ENCODE peak calls at places on chromosome 18, in ten cellular contexts. One of them, this sample, is unnamed.
A peak's percentile ranks its signal among the peaks of the same experiment; 100 is the strongest.

GRCh38 chr18:54206447-54206846 is 18.0 kb downstream of the MBD2 start:
- DNase-seq in astrocyte of the spinal cord: no peak
- DNase-seq in SK-N-SH: no peak
- DNase-seq in AG10803: no peak
- DNase-seq in CD8-positive, alpha-beta T cell: no peak
- DNase-seq in IMR-90: no peak
- DNase-seq in WTC11: no peak
- DNase-seq in bronchial epithelial cell: no peak
- DNase-seq in left ventricle myocardium inferior: no peak
- DNase-seq in thoracic aorta: no peak
- DNase-seq in this sample: no peak

GRCh38 chr18:30562231-30562630 is 480.3 kb downstream of the DSC3 start:
- DNase-seq in astrocyte of the spinal cord: no peak
- DNase-seq in SK-N-SH: no peak
- DNase-seq in AG10803: no peak
- DNase-seq in CD8-positive, alpha-beta T cell: no peak
- DNase-seq in IMR-90: no peak
- DNase-seq in WTC11: no peak
- DNase-seq in bronchial epithelial cell: no peak
- DNase-seq in left ventricle myocardium inferior: no peak
- DNase-seq in thoracic aorta: no peak
- DNase-seq in this sample: no peak

GRCh38 chr18:7202119-7202680 is 28.7 kb upstream of the LRRC30 start:
- DNase-seq in astrocyte of the spinal cord: no peak
- DNase-seq in SK-N-SH: peak; percentile 40
- DNase-seq in AG10803: no peak
- DNase-seq in CD8-positive, alpha-beta T cell: no peak
- DNase-seq in IMR-90: no peak
- DNase-seq in WTC11: no peak
- DNase-seq in bronchial epithelial cell: no peak
- DNase-seq in left ventricle myocardium inferior: no peak
- DNase-seq in thoracic aorta: no peak
- DNase-seq in this sample: no peak

GRCh38 chr18:25010623-25011374 is 341.2 kb downstream of the ZNF521 start:
- DNase-seq in astrocyte of the spinal cord: no peak
- DNase-seq in SK-N-SH: no peak
- DNase-seq in AG10803: no peak
- DNase-seq in CD8-positive, alpha-beta T cell: no peak
- DNase-seq in IMR-90: no peak
- DNase-seq in WTC11: no peak
- DNase-seq in bronchial epithelial cell: no peak
- DNase-seq in left ventricle myocardium inferior: no peak
- DNase-seq in thoracic aorta: no peak
- DNase-seq in this sample: no peak

GRCh38 chr18:77113361-77114069 is 19.1 kb downstream of the MBP start:
- DNase-seq in astrocyte of the spinal cord: no peak
- DNase-seq in SK-N-SH: no peak
- DNase-seq in AG10803: no peak
- DNase-seq in CD8-positive, alpha-beta T cell: no peak
- DNase-seq in IMR-90: no peak
- DNase-seq in WTC11: no peak
- DNase-seq in bronchial epithelial cell: no peak
- DNase-seq in left ventricle myocardium inferior: no peak
- DNase-seq in thoracic aorta: no peak
- DNase-seq in this sample: no peak

GRCh38 chr18:11324510-11324909 is 175.1 kb upstream of the PIEZO2 start:
- DNase-seq in astrocyte of the spinal cord: peak; percentile 35
- DNase-seq in SK-N-SH: no peak
- DNase-seq in AG10803: no peak
- DNase-seq in CD8-positive, alpha-beta T cell: no peak
- DNase-seq in IMR-90: peak; percentile 22
- DNase-seq in WTC11: no peak
- DNase-seq in bronchial epithelial cell: no peak
- DNase-seq in left ventricle myocardium inferior: no peak
- DNase-seq in thoracic aorta: no peak
- DNase-seq in this sample: no peak

GRCh38 chr18:55588001-55588875 is at the start of gene TCF4:
- DNase-seq in astrocyte of the spinal cord: peak; percentile 64
- DNase-seq in SK-N-SH: peak; percentile 80
- DNase-seq in AG10803: peak; percentile 59
- DNase-seq in CD8-positive, alpha-beta T cell: no peak
- DNase-seq in IMR-90: peak; percentile 52
- DNase-seq in WTC11: peak; percentile 67
- DNase-seq in bronchial epithelial cell: peak; percentile 23
- DNase-seq in left ventricle myocardium inferior: peak; percentile 69
- DNase-seq in thoracic aorta: no peak
- DNase-seq in this sample: peak; percentile 79

GRCh38 chr18:79608069-79608468 is 71.5 kb upstream of the CTDP1 start:
- DNase-seq in astrocyte of the spinal cord: no peak
- DNase-seq in SK-N-SH: no peak
- DNase-seq in AG10803: no peak
- DNase-seq in CD8-positive, alpha-beta T cell: no peak
- DNase-seq in IMR-90: no peak
- DNase-seq in WTC11: no peak
- DNase-seq in bronchial epithelial cell: no peak
- DNase-seq in left ventricle myocardium inferior: no peak
- DNase-seq in thoracic aorta: no peak
- DNase-seq in this sample: no peak

GRCh38 chr18:24249716-24250115 is 110.9 kb downstream of the CABYR start:
- DNase-seq in astrocyte of the spinal cord: no peak
- DNase-seq in SK-N-SH: no peak
- DNase-seq in AG10803: no peak
- DNase-seq in CD8-positive, alpha-beta T cell: no peak
- DNase-seq in IMR-90: no peak
- DNase-seq in WTC11: no peak
- DNase-seq in bronchial epithelial cell: no peak
- DNase-seq in left ventricle myocardium inferior: no peak
- DNase-seq in thoracic aorta: no peak
- DNase-seq in this sample: no peak

GRCh38 chr18:23071285-23071684 is 64.0 kb upstream of the CABLES1 start:
- DNase-seq in astrocyte of the spinal cord: peak; percentile 36
- DNase-seq in SK-N-SH: no peak
- DNase-seq in AG10803: peak; percentile 53
- DNase-seq in CD8-positive, alpha-beta T cell: peak; percentile 80
- DNase-seq in IMR-90: peak; percentile 72
- DNase-seq in WTC11: no peak
- DNase-seq in bronchial epithelial cell: no peak
- DNase-seq in left ventricle myocardium inferior: peak; percentile 22
- DNase-seq in thoracic aorta: no peak
- DNase-seq in this sample: no peak

GRCh38 chr18:57768557-57769326 is 34.4 kb downstream of the ATP8B1 start:
- DNase-seq in astrocyte of the spinal cord: peak; percentile 47
- DNase-seq in SK-N-SH: no peak
- DNase-seq in AG10803: peak; percentile 72
- DNase-seq in CD8-positive, alpha-beta T cell: no peak
- DNase-seq in IMR-90: peak; percentile 61
- DNase-seq in WTC11: no peak
- DNase-seq in bronchial epithelial cell: no peak
- DNase-seq in left ventricle myocardium inferior: no peak
- DNase-seq in thoracic aorta: no peak
- DNase-seq in this sample: no peak

GRCh38 chr18:51068111-51068510 is 38.1 kb downstream of the SMAD4 start:
- DNase-seq in astrocyte of the spinal cord: peak; percentile 64
- DNase-seq in SK-N-SH: no peak
- DNase-seq in AG10803: peak; percentile 74
- DNase-seq in CD8-positive, alpha-beta T cell: no peak
- DNase-seq in IMR-90: peak; percentile 77
- DNase-seq in WTC11: no peak
- DNase-seq in bronchial epithelial cell: peak; percentile 26
- DNase-seq in left ventricle myocardium inferior: no peak
- DNase-seq in thoracic aorta: no peak
- DNase-seq in this sample: no peak
- TF ChIP-seq CTCF in astrocyte of the spinal cord: no peak
- TF ChIP-seq CTCF in SK-N-SH: no peak
- TF ChIP-seq CTCF in AG10803: no peak
- TF ChIP-seq CTCF in CD8-positive, alpha-beta T cell: no peak
- TF ChIP-seq CTCF in IMR-90: no peak
- TF ChIP-seq CTCF in WTC11: no peak
- TF ChIP-seq CTCF in bronchial epithelial cell: no peak
- TF ChIP-seq CTCF in left ventricle myocardium inferior: no peak
- TF ChIP-seq CTCF in thoracic aorta: no peak
- TF ChIP-seq CTCF in this sample: no peak

GRCh38 chr18:26656944-26657536 is 108.7 kb upstream of the KCTD1 start:
- DNase-seq in astrocyte of the spinal cord: peak; percentile 71
- DNase-seq in SK-N-SH: peak; percentile 80
- DNase-seq in AG10803: peak; percentile 61
- DNase-seq in CD8-positive, alpha-beta T cell: no peak
- DNase-seq in IMR-90: peak; percentile 36
- DNase-seq in WTC11: peak; percentile 69
- DNase-seq in bronchial epithelial cell: peak; percentile 45
- DNase-seq in left ventricle myocardium inferior: peak; percentile 83
- DNase-seq in thoracic aorta: no peak
- DNase-seq in this sample: peak; percentile 79
- TF ChIP-seq CTCF in astrocyte of the spinal cord: peak; percentile 36
- TF ChIP-seq CTCF in SK-N-SH: peak; percentile 26
- TF ChIP-seq CTCF in AG10803: peak; percentile 40
- TF ChIP-seq CTCF in CD8-positive, alpha-beta T cell: no peak
- TF ChIP-seq CTCF in IMR-90: peak; percentile 28
- TF ChIP-seq CTCF in WTC11: no peak
- TF ChIP-seq CTCF in bronchial epithelial cell: peak; percentile 50
- TF ChIP-seq CTCF in left ventricle myocardium inferior: peak; percentile 63
- TF ChIP-seq CTCF in thoracic aorta: peak; percentile 40
- TF ChIP-seq CTCF in this sample: no peak

GRCh38 chr18:47779381-47779780 is 151.1 kb downstream of the SMAD2 start:
- DNase-seq in astrocyte of the spinal cord: no peak
- DNase-seq in SK-N-SH: no peak
- DNase-seq in AG10803: no peak
- DNase-seq in CD8-positive, alpha-beta T cell: no peak
- DNase-seq in IMR-90: no peak
- DNase-seq in WTC11: no peak
- DNase-seq in bronchial epithelial cell: peak; percentile 29
- DNase-seq in left ventricle myocardium inferior: no peak
- DNase-seq in thoracic aorta: no peak
- DNase-seq in this sample: no peak

GRCh38 chr18:47777626-47778025 is 152.8 kb downstream of the SMAD2 start:
- DNase-seq in astrocyte of the spinal cord: no peak
- DNase-seq in SK-N-SH: no peak
- DNase-seq in AG10803: no peak
- DNase-seq in CD8-positive, alpha-beta T cell: no peak
- DNase-seq in IMR-90: no peak
- DNase-seq in WTC11: no peak
- DNase-seq in bronchial epithelial cell: no peak
- DNase-seq in left ventricle myocardium inferior: no peak
- DNase-seq in thoracic aorta: no peak
- DNase-seq in this sample: no peak

GRCh38 chr18:47772374-47773248 is 157.8 kb downstream of the SMAD2 start:
- DNase-seq in astrocyte of the spinal cord: peak; percentile 35
- DNase-seq in SK-N-SH: no peak
- DNase-seq in AG10803: peak; percentile 60
- DNase-seq in CD8-positive, alpha-beta T cell: peak; percentile 39
- DNase-seq in IMR-90: peak; percentile 42
- DNase-seq in WTC11: peak; percentile 91
- DNase-seq in bronchial epithelial cell: peak; percentile 72
- DNase-seq in left ventricle myocardium inferior: peak; percentile 38
- DNase-seq in thoracic aorta: no peak
- DNase-seq in this sample: peak; percentile 54

GRCh38 chr18:47773931-47774330 is 156.5 kb downstream of the SMAD2 start:
- DNase-seq in astrocyte of the spinal cord: no peak
- DNase-seq in SK-N-SH: no peak
- DNase-seq in AG10803: no peak
- DNase-seq in CD8-positive, alpha-beta T cell: no peak
- DNase-seq in IMR-90: no peak
- DNase-seq in WTC11: no peak
- DNase-seq in bronchial epithelial cell: no peak
- DNase-seq in left ventricle myocardium inferior: no peak
- DNase-seq in thoracic aorta: no peak
- DNase-seq in this sample: no peak

DNA sequence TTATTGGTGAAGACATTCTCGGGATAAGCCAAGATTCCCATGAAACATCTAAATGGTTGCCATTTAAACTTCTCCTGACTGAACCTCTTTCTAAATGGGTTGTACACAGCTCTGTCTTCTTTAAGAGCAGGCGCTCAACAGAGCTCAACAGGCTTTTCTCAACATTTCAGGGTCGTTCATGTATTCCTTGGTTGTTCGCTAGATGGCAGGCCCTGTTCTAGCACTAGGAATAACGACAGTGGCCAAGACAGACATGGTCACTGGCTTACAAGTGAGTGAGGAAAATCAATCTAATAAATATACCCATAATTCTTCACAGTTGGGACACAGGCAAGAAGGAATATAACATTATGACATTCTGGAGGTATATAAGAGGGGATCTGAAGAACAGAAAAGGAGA is 154.5 kb downstream of the SMAD2 start:
- DNase-seq in astrocyte of the spinal cord: no peak
- DNase-seq in SK-N-SH: no peak
- DNase-seq in AG10803: peak; percentile 32
- DNase-seq in CD8-positive, alpha-beta T cell: no peak
- DNase-seq in IMR-90: peak; percentile 21
- DNase-seq in WTC11: no peak
- DNase-seq in bronchial epithelial cell: peak; percentile 9
- DNase-seq in left ventricle myocardium inferior: no peak
- DNase-seq in thoracic aorta: no peak
- DNase-seq in this sample: no peak
- TF ChIP-seq CTCF in astrocyte of the spinal cord: peak; percentile 15
- TF ChIP-seq CTCF in SK-N-SH: peak; percentile 25
- TF ChIP-seq CTCF in AG10803: peak; percentile 41
- TF ChIP-seq CTCF in CD8-positive, alpha-beta T cell: no peak
- TF ChIP-seq CTCF in IMR-90: peak; percentile 39
- TF ChIP-seq CTCF in WTC11: no peak
- TF ChIP-seq CTCF in bronchial epithelial cell: no peak
- TF ChIP-seq CTCF in left ventricle myocardium inferior: peak; percentile 52
- TF ChIP-seq CTCF in thoracic aorta: peak; percentile 23
- TF ChIP-seq CTCF in this sample: no peak

DNA sequence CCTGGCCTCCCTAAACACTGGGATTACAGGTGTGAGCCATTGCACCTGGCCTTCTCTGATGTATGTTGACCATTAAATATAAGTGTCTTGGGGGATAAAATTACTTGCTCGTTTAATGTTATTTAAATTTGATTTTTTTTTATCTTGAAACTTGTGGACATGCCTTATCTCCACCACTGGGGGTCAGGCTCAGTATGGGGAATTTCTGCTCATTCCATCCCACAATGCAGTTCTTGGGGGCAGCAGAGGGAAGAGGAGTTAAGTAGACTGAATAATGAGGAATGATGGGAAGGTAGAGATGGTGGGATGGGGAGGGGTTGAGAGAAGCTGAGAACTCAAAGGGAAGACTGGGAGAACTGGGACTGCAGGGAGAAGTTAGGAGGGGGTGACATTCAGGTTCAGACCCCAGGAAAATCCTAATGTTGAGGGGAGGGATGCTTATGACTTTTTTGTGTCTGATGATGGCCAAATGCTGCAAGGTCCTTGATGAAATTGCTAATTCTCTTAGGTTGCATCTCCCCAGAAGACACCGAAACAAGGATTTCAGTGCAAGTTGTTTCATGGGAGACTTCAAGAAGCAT is 174.2 kb downstream of the MIB1 start:
- DNase-seq in astrocyte of the spinal cord: peak; percentile 64
- DNase-seq in SK-N-SH: peak; percentile 31
- DNase-seq in AG10803: peak; percentile 35
- DNase-seq in CD8-positive, alpha-beta T cell: no peak
- DNase-seq in IMR-90: peak; percentile 62
- DNase-seq in WTC11: peak; percentile 44
- DNase-seq in bronchial epithelial cell: peak; percentile 42
- DNase-seq in left ventricle myocardium inferior: no peak
- DNase-seq in thoracic aorta: no peak
- DNase-seq in this sample: peak; percentile 31
- TF ChIP-seq CTCF in astrocyte of the spinal cord: peak; percentile 56
- TF ChIP-seq CTCF in SK-N-SH: peak; percentile 60
- TF ChIP-seq CTCF in AG10803: peak; percentile 59
- TF ChIP-seq CTCF in CD8-positive, alpha-beta T cell: no peak
- TF ChIP-seq CTCF in IMR-90: peak; percentile 86
- TF ChIP-seq CTCF in WTC11: peak; percentile 63
- TF ChIP-seq CTCF in bronchial epithelial cell: peak; percentile 36
- TF ChIP-seq CTCF in left ventricle myocardium inferior: peak; percentile 57
- TF ChIP-seq CTCF in thoracic aorta: peak; percentile 50
- TF ChIP-seq CTCF in this sample: peak; percentile 66

GRCh38 chr18:9333441-9334350 is 877 bp upstream of the TWSG1 start:
- DNase-seq in astrocyte of the spinal cord: no peak
- DNase-seq in SK-N-SH: no peak
- DNase-seq in AG10803: no peak
- DNase-seq in CD8-positive, alpha-beta T cell: peak; percentile 3
- DNase-seq in IMR-90: no peak
- DNase-seq in WTC11: peak; percentile 54
- DNase-seq in bronchial epithelial cell: peak; percentile 57
- DNase-seq in left ventricle myocardium inferior: no peak
- DNase-seq in thoracic aorta: no peak
- DNase-seq in this sample: peak; percentile 4
- TF ChIP-seq CTCF in astrocyte of the spinal cord: peak; percentile 4
- TF ChIP-seq CTCF in SK-N-SH: no peak
- TF ChIP-seq CTCF in AG10803: no peak
- TF ChIP-seq CTCF in CD8-positive, alpha-beta T cell: no peak
- TF ChIP-seq CTCF in IMR-90: peak; percentile 4
- TF ChIP-seq CTCF in WTC11: no peak
- TF ChIP-seq CTCF in bronchial epithelial cell: no peak
- TF ChIP-seq CTCF in left ventricle myocardium inferior: no peak
- TF ChIP-seq CTCF in thoracic aorta: no peak
- TF ChIP-seq CTCF in this sample: no peak